ENCODE peak calls at places on chromosomes 1 and 21, in eight cellular contexts. Z is sigmoid colon, J is endothelial cell of umbilical vein, C is esophagus muscularis mucosa, B is spleen, V is HCT116, N is stomach, E is transverse colon. I is an unnamed sample.

GRCh38 chr1:67053535-67053784 is 488 bp downstream of the SLC35D1 start:
- DNase-seq in J (no peak), E (peak; percentile 79), Z (peak; percentile 78), C (no peak), N (peak; percentile 76), B (no peak), V (no peak), I (peak; percentile 94)

GRCh38 chr1:116461723-116462122 is 88.7 kb downstream of the ATP1A1 start:
- DNase-seq in E (no peak), B (no peak), Z (no peak), V (no peak), C (peak; percentile 53), N (no peak), J (no peak), I (no peak)

GRCh38 chr1:117312453-117313138 is 54.7 kb upstream of the MAN1A2 start:
- DNase-seq in J (peak; percentile 47), V (peak; percentile 38), E (no peak), Z (no peak), C (no peak), N (no peak), B (no peak), I (no peak)

GRCh38 chr1:64323054-64323453 is 119.6 kb downstream of the UBE2U start:
- DNase-seq in N (no peak), C (no peak), J (no peak), B (no peak), V (no peak), E (no peak), Z (no peak), I (no peak)

GRCh38 chr1:209651148-209651547 is 1.1 kb downstream of the LAMB3 start:
- DNase-seq in V (peak; percentile 67), Z (no peak), E (peak; percentile 84), J (peak; percentile 77), B (peak; percentile 84), N (peak; percentile 78), C (peak; percentile 94), I (no peak)

GRCh38 chr1:153336650-153337049 is 12.0 kb downstream of the PGLYRP4 start:
- DNase-seq in B (no peak), J (no peak), C (no peak), Z (no peak), N (no peak), V (no peak), E (no peak), I (no peak)

GRCh38 chr1:216186816-216187215 is 236.4 kb downstream of the USH2A start:
- DNase-seq in V (no peak), J (no peak), B (no peak), C (no peak), Z (no peak), E (no peak), N (no peak), I (no peak)

GRCh38 chr1:7528386-7529031 is 242.6 kb upstream of the VAMP3 start:
- DNase-seq in Z (no peak), E (no peak), C (no peak), J (no peak), N (no peak), B (peak; percentile 4), V (no peak), I (no peak)

GRCh38 chr1:65412256-65412983 is 8.0 kb upstream of the LEPR start:
- DNase-seq in E (no peak), B (no peak), C (no peak), N (no peak), V (no peak), Z (no peak), J (no peak), I (no peak)

GRCh38 chr21:15735409-15735808 is 5.6 kb downstream of the USP25 start:
- DNase-seq in E (no peak), J (peak; percentile 60), V (no peak), N (no peak), C (no peak), Z (no peak), B (no peak), I (no peak)
- TF ChIP-seq POLR2AphosphoS5 in E (no peak), J (no peak), V (no peak), N (no peak), C (no peak), Z (no peak), B (no peak), I (no peak)

DNA sequence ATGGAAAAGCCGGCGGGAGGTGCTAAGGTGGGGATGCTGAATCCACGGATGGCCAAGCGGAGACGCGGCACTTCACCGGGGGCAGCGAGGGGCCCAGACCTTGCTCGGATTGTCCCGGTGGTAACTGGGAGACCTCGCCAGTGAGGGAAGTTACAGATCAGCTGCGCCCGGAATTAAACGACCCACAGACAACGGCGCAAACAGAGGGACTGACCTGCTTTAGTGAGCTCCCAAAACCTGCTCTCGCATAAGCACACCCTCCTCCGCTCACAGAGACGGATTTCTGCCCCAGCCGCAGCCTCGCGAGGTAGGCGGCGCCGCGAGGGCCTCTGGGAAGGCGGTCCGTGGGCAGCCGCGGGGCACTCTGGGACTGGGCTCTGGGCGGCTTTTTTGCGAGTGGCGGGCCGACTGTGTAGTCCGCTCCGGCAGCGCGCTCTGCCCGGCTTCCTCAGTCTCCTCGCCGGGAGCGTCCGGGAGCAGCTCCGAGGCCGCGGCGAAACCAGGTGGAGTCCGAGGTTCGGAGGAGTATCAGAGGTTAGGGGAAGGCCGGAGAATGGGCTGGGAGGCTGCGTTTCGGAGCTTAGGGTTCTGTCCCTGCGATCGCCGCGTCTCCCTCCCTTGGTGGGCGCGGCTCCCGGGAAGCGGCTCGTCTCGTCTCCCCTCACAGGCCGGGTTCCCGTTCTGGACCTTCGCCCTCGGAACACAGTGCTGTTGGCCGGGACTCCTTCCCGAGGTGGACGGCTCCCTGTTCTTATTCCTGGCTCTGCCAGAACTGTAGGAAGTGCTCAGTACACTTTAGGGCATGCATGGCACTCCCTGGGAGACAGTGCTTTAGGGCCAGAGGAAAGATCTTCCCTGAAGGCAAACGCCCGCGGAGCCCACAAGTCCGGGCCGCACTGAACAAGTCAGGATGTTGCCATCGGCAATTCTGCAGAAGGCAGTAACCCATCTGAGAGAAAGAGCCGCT is at the start of gene EXO5:
- DNase-seq in E (peak; percentile 85), J (peak; percentile 82), Z (peak; percentile 88), C (peak; percentile 94), V (no peak), N (peak; percentile 82), B (peak; percentile 96), I (peak; percentile 86)
- TF ChIP-seq POLR2A in E (peak; percentile 40), J (peak; percentile 91), Z (peak; percentile 7), C (no peak), V (no peak), N (no peak), B (no peak), I (peak; percentile 43)

GRCh38 chr21:45550552-45551210 is 8.4 kb upstream of the SLC19A1 start:
- DNase-seq in J (no peak), E (peak; percentile 54), N (no peak), V (no peak), B (peak; percentile 89), C (no peak), Z (peak; percentile 66), I (peak; percentile 69)

GRCh38 chr21:45551816-45552695 is 9.8 kb upstream of the SLC19A1 start:
- DNase-seq in V (no peak), Z (peak; percentile 56), N (no peak), J (no peak), E (no peak), B (peak; percentile 81), C (no peak), I (peak; percentile 19)

GRCh38 chr21:45548711-45549491 is 6.7 kb upstream of the SLC19A1 start:
- DNase-seq in N (no peak), J (no peak), E (no peak), Z (no peak), C (no peak), V (no peak), B (peak; percentile 58), I (no peak)

GRCh38 chr21:45551316-45551715 is 9.1 kb upstream of the SLC19A1 start:
- DNase-seq in J (peak; percentile 91), V (peak; percentile 63), Z (no peak), E (no peak), C (no peak), N (no peak), B (peak; percentile 53), I (no peak)

DNA sequence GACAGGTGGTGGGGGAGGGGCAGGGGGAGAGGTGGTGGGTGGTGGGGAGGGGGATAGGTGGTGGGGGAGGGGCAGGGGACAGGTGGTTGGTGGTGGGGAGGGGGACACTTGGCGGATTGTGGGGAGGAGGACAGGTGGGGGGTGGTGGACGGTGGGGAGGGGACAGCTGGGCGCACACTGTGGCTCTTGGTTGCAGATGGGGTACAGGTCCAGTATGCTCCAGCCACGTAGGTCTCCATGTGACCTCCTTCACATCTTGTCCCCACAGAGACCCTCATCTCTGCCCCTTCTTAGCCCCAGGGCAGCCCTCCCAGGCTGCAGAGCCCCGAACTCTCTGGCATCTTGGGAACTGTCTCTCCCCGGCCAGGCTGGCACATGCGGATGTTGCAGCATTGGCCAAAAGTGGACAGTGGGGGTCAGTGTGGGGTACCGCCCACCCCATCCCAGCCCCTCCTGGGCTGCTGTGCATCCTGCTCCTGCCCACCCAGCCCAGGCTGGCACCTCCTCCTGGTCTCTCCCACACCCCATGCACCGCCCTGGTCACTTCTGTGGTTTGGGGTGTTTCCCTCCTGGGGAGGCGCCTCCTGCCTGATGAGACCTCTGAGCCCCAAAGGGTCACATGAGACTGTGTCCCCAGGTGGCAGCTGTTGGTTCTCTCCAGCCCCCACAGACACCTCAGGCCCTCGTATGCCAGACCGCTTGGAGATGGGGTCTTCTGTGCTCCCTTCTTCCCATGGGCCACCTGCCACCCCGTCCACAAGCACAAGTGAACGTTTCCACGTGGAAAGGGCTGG is 7.6 kb upstream of the SLC19A1 start:
- DNase-seq in V (no peak), C (no peak), J (no peak), B (peak; percentile 91), N (no peak), E (no peak), Z (peak; percentile 64), I (no peak)
- TF ChIP-seq POLR2AphosphoS5 in V (no peak), C (no peak), J (no peak), B (peak; percentile 67), N (no peak), E (no peak), Z (no peak), I (no peak)

DNA sequence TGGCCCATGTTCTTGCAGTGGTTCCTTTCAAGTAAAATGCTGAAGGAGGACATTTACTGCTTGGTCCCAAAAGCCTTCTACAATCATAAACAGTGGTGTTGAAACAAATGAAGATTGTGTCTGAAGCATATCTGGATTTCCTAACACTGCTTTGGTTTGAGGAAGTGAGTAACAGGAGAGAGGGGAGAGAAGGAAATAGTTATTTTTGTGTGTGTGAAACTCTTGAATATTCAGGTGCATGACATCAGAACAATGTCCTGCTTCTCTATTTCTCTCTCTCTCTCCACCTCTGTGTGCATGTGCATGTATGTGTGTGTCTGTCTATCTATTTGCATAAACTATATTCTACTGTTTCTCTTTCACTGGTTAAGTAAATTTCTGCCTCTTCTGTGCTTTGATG is 61.4 kb upstream of the TNFSF18 start:
- DNase-seq in E (no peak), Z (no peak), B (no peak), N (no peak), V (no peak), C (no peak), J (peak; percentile 76), I (no peak)
- TF ChIP-seq POLR2A in E (no peak), Z (no peak), B (no peak), N (no peak), V (no peak), C (no peak), J (no peak), I (no peak)

GRCh38 chr1:181105134-181106021 is 16.9 kb downstream of the IER5 start:
- DNase-seq in N (peak; percentile 96), C (peak; percentile 97), Z (peak; percentile 98), V (peak; percentile 56), B (peak; percentile 99), E (peak; percentile 96), J (peak; percentile 86), I (peak; percentile 100)
- TF ChIP-seq POLR2AphosphoS5 in N (peak; percentile 82), C (peak; percentile 70), Z (peak; percentile 86), V (peak; percentile 62), B (peak; percentile 91), E (peak; percentile 80), J (peak; percentile 68), I (peak; percentile 41)

GRCh38 chr1:19010503-19010902 is 54.0 kb upstream of the IFFO2 start:
- DNase-seq in N (peak; percentile 60), C (no peak), E (no peak), Z (no peak), V (no peak), J (no peak), B (no peak), I (peak; percentile 49)
- TF ChIP-seq POLR2A in N (no peak), C (no peak), E (no peak), Z (no peak), V (no peak), J (no peak), B (no peak), I (no peak)